ENCODE peak calls at places on chromosomes 5 and 9, in five cellular contexts. One of them, this sample, is unnamed.

GRCh38 chr9:23683476-23684095 is 142.5 kb downstream of the ELAVL2 start:
- DNase-seq in NCI-H82: no peak
- DNase-seq in substantia nigra: no peak
- DNase-seq in DMS153: no peak
- DNase-seq in foreskin fibroblast: no peak
- DNase-seq in this sample: no peak

GRCh38 chr9:376115-376514 is 161.4 kb downstream of the DOCK8 start:
- DNase-seq in DMS153: no peak
- DNase-seq in NCI-H82: no peak
- DNase-seq in foreskin fibroblast: no peak
- DNase-seq in substantia nigra: no peak
- DNase-seq in this sample: no peak

GRCh38 chr9:105357937-105358336 is 89.9 kb upstream of the FSD1L start:
- DNase-seq in substantia nigra: no peak
- DNase-seq in foreskin fibroblast: no peak
- DNase-seq in DMS153: no peak
- DNase-seq in NCI-H82: no peak
- DNase-seq in this sample: no peak

GRCh38 chr5:169169786-169170185 is 131.2 kb downstream of the SLIT3 start:
- DNase-seq in DMS153: no peak
- DNase-seq in NCI-H82: no peak
- DNase-seq in substantia nigra: no peak
- DNase-seq in foreskin fibroblast: peak
- DNase-seq in this sample: no peak

GRCh38 chr5:154243736-154244135 is 53.2 kb downstream of the GALNT10 start:
- DNase-seq in substantia nigra: no peak
- DNase-seq in DMS153: no peak
- DNase-seq in foreskin fibroblast: peak
- DNase-seq in NCI-H82: peak
- DNase-seq in this sample: no peak

GRCh38 chr5:180830253-180831138 is 27.9 kb upstream of the MGAT1 start:
- DNase-seq in substantia nigra: peak
- DNase-seq in foreskin fibroblast: no peak
- DNase-seq in NCI-H82: peak
- DNase-seq in DMS153: no peak
- DNase-seq in this sample: no peak

GRCh38 chr9:111896942-111897830 is 572 bp downstream of the UGCG start:
- DNase-seq in foreskin fibroblast: peak
- DNase-seq in NCI-H82: peak
- DNase-seq in DMS153: no peak
- DNase-seq in substantia nigra: peak
- DNase-seq in this sample: peak

GRCh38 chr5:162193012-162193411 is 125.4 kb downstream of the GABRG2 start:
- DNase-seq in foreskin fibroblast: no peak
- DNase-seq in substantia nigra: no peak
- DNase-seq in NCI-H82: no peak
- DNase-seq in DMS153: no peak
- DNase-seq in this sample: no peak

GRCh38 chr5:142852361-142852760 is 82.2 kb downstream of the ARHGAP26 start:
- DNase-seq in foreskin fibroblast: no peak
- DNase-seq in substantia nigra: no peak
- DNase-seq in DMS153: no peak
- DNase-seq in NCI-H82: no peak
- DNase-seq in this sample: no peak

GRCh38 chr9:104912606-104913005 is 15.3 kb downstream of the ABCA1 start:
- DNase-seq in NCI-H82: no peak
- DNase-seq in foreskin fibroblast: no peak
- DNase-seq in DMS153: no peak
- DNase-seq in substantia nigra: no peak
- DNase-seq in this sample: no peak

GRCh38 chr9:107999890-108000289 is 510.3 kb upstream of the KLF4 start:
- DNase-seq in substantia nigra: no peak
- DNase-seq in NCI-H82: no peak
- DNase-seq in DMS153: no peak
- DNase-seq in foreskin fibroblast: peak
- DNase-seq in this sample: no peak

GRCh38 chr5:124797665-124798087 is 51.2 kb upstream of the ZNF608 start:
- DNase-seq in DMS153: no peak
- DNase-seq in foreskin fibroblast: no peak
- DNase-seq in NCI-H82: no peak
- DNase-seq in substantia nigra: no peak
- DNase-seq in this sample: no peak

GRCh38 chr9:123556464-123557435 is 200.8 kb downstream of the CRB2 start:
- DNase-seq in DMS153: no peak
- DNase-seq in NCI-H82: no peak
- DNase-seq in substantia nigra: no peak
- DNase-seq in foreskin fibroblast: peak
- DNase-seq in this sample: no peak

GRCh38 chr9:79974806-79975422 is 403.1 kb downstream of the TLE4 start:
- DNase-seq in foreskin fibroblast: no peak
- DNase-seq in substantia nigra: no peak
- DNase-seq in NCI-H82: no peak
- DNase-seq in DMS153: peak
- DNase-seq in this sample: no peak

GRCh38 chr9:4022435-4023067 is 277.3 kb downstream of the GLIS3 start:
- DNase-seq in NCI-H82: no peak
- DNase-seq in substantia nigra: no peak
- DNase-seq in foreskin fibroblast: peak
- DNase-seq in DMS153: peak
- DNase-seq in this sample: no peak

GRCh38 chr9:79020266-79020665 is 551.5 kb upstream of the TLE4 start:
- DNase-seq in foreskin fibroblast: no peak
- DNase-seq in NCI-H82: peak
- DNase-seq in DMS153: peak
- DNase-seq in substantia nigra: no peak
- DNase-seq in this sample: no peak

GRCh38 chr5:140361901-140362300 is 1.9 kb downstream of the SLC4A9 start:
- DNase-seq in foreskin fibroblast: no peak
- DNase-seq in NCI-H82: no peak
- DNase-seq in substantia nigra: no peak
- DNase-seq in DMS153: no peak
- DNase-seq in this sample: no peak

GRCh38 chr9:70010015-70010414 is 33.6 kb upstream of the MAMDC2 start:
- DNase-seq in DMS153: no peak
- DNase-seq in substantia nigra: no peak
- DNase-seq in foreskin fibroblast: no peak
- DNase-seq in NCI-H82: no peak
- DNase-seq in this sample: no peak

GRCh38 chr5:131355972-131356528 is 92.2 kb downstream of the CDC42SE2 start:
- DNase-seq in DMS153: no peak
- DNase-seq in NCI-H82: no peak
- DNase-seq in foreskin fibroblast: peak
- DNase-seq in substantia nigra: no peak
- DNase-seq in this sample: no peak

GRCh38 chr5:179795863-179796833 is 2.4 kb downstream of the LTC4S start:
- DNase-seq in foreskin fibroblast: peak
- DNase-seq in substantia nigra: peak
- DNase-seq in NCI-H82: peak
- DNase-seq in DMS153: peak
- DNase-seq in this sample: peak

GRCh38 chr9:11275158-11275695 is 662.4 kb upstream of the PTPRD start:
- DNase-seq in substantia nigra: no peak
- DNase-seq in DMS153: no peak
- DNase-seq in NCI-H82: no peak
- DNase-seq in foreskin fibroblast: no peak
- DNase-seq in this sample: no peak

GRCh38 chr9:124285903-124286291 is 28.1 kb downstream of the NEK6 start:
- DNase-seq in NCI-H82: no peak
- DNase-seq in substantia nigra: peak
- DNase-seq in DMS153: no peak
- DNase-seq in foreskin fibroblast: peak
- DNase-seq in this sample: no peak

GRCh38 chr5:156366536-156366935 is 39.6 kb downstream of the SGCD start:
- DNase-seq in foreskin fibroblast: peak
- DNase-seq in NCI-H82: no peak
- DNase-seq in substantia nigra: no peak
- DNase-seq in DMS153: no peak
- DNase-seq in this sample: no peak

GRCh38 chr9:132708769-132709168 is 38.5 kb downstream of the GTF3C4 start:
- DNase-seq in foreskin fibroblast: no peak
- DNase-seq in NCI-H82: no peak
- DNase-seq in DMS153: no peak
- DNase-seq in substantia nigra: no peak
- DNase-seq in this sample: no peak